ENCODE peak calls at places on chromosome 17, in six cellular contexts. T is A549, R is NB4, C is pancreas, P is foreskin fibroblast, Z is astrocyte. Y is an unnamed sample.

GRCh38 chr17:40539711-40540411 is 25.4 kb downstream of the CCR7 start:
- DNase-seq in T (no peak), R (no peak), P (no peak), C (no peak), Z (no peak), Y (no peak)

GRCh38 chr17:78573955-78574354 is 3.2 kb downstream of the DNAH17 start:
- DNase-seq in T (no peak), C (no peak), P (no peak), Z (no peak), R (no peak), Y (no peak)

GRCh38 chr17:80850817-80851216 is 140.8 kb upstream of the CHMP6 start:
- DNase-seq in T (no peak), R (no peak), C (peak), P (peak), Z (no peak), Y (no peak)

GRCh38 chr17:78705071-78705470 is 77.0 kb downstream of the CYTH1 start:
- DNase-seq in C (no peak), P (no peak), T (no peak), R (no peak), Z (no peak), Y (no peak)

GRCh38 chr17:39828443-39828842 is 35.7 kb downstream of the IKZF3 start:
- DNase-seq in P (no peak), T (no peak), C (no peak), Z (no peak), R (no peak), Y (no peak)

GRCh38 chr17:8674344-8675305 is 44.1 kb upstream of the MYH10 start:
- DNase-seq in R (no peak), P (peak), Z (peak), C (no peak), T (no peak), Y (peak)

GRCh38 chr17:79902146-79902791 is 63.0 kb upstream of the CBX4 start:
- DNase-seq in T (no peak), R (peak), P (no peak), C (peak), Z (no peak), Y (no peak)

GRCh38 chr17:72107100-72107499 is 13.7 kb upstream of the SOX9 start:
- DNase-seq in C (no peak), T (no peak), Z (no peak), P (no peak), R (no peak), Y (no peak)

GRCh38 chr17:75490953-75491649 is 24.2 kb downstream of the CASKIN2 start:
- DNase-seq in T (no peak), C (no peak), Z (no peak), R (no peak), P (no peak), Y (no peak)

GRCh38 chr17:79322216-79323123 is 247.8 kb downstream of the ENGASE start:
- DNase-seq in P (no peak), T (no peak), C (peak), Z (no peak), R (no peak), Y (no peak)

GRCh38 chr17:4159761-4160160 is 16.8 kb downstream of the CYB5D2 start:
- DNase-seq in C (no peak), R (no peak), T (no peak), Z (no peak), P (no peak), Y (no peak)

GRCh38 chr17:4155980-4156620 is 13.1 kb downstream of the CYB5D2 start:
- DNase-seq in Z (no peak), C (no peak), R (no peak), P (no peak), T (no peak), Y (no peak)

GRCh38 chr17:4157618-4158333 is 14.8 kb downstream of the CYB5D2 start:
- DNase-seq in T (no peak), C (no peak), Z (no peak), R (no peak), P (no peak), Y (no peak)

GRCh38 chr17:4154201-4154600 is 11.2 kb downstream of the CYB5D2 start:
- DNase-seq in Z (no peak), P (peak), C (no peak), R (no peak), T (no peak), Y (no peak)

DNA sequence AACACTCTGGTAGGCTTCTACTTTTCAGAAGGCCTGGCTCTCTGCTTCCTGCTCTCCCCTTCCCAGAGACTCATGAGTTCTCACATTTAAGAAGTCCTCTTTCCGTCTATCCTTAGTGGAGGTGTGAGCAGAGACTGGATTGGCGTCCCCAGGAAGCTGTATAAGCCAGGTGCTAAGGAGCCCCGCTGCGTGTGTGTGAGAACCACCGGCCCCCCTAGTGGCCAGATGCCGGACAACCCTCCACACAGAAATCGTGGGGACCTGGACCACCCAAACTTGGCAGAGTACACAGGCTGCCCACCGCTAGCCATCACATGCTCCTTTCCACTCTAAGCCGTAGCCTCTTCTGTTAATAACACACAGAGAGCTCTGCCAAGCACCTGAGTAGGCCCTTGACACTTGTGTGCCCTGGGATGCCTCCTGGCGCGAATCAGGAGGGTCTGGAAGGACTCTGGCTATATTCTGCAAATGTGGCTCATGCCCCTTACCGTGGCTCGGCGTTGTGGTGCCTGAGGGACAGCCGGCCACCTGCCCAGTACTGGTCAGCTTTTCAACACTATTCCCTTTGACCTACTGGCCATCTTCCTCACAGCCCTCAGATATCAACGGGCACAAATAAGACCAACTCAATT is 13.9 kb downstream of the CYB5D2 start:
- DNase-seq in Z (no peak), T (no peak), C (no peak), R (no peak), P (no peak), Y (no peak)
- TF ChIP-seq CTCF in Z (no peak), T (peak), C (no peak), R (no peak), P (no peak), Y (no peak)

DNA sequence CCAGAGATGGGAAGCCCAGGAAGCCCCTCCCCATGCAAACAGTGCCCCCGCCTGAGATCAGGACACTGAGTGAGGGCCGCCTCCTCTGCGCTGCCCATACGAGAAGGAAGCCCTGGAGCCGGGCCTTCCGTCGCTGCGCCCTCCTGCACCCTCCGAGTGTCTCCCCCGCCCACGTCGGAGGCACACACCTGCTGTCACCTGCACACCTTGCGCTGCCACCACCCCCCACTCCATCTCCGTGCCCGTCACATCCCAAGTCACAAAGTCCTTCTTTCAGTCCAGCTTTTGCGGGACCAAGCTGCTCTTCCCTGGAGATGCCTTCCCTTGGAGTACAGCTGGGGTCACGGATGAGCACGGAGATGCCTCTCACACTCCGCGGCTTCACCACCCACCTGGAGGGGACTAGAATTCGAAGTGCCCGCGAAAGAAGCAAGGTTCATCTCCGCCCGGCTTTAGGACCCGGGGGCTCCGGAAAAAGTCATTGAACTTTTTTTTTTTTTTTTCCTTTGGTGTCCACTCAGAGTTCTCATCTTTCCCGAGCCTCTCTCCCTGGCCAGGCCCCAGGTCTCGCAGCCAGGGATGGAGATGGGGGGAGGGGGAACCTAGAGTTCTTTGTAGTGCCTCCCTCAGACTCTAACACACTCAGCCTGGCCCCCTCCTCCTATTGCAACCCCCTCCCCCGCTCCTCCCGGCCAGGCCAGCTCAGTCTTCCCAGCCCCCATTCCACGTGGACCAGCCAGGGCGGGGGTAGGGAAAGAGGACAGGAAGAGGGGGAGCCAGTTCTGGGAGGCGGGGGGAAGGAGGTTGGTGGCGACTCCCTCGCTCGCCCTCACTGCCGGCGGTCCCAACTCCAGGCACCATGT is at the start of gene FKBP10:
- DNase-seq in C (no peak), Z (peak), P (peak), R (no peak), T (peak), Y (peak)
- TF ChIP-seq CTCF in C (no peak), Z (no peak), P (no peak), R (no peak), T (no peak), Y (no peak)

DNA sequence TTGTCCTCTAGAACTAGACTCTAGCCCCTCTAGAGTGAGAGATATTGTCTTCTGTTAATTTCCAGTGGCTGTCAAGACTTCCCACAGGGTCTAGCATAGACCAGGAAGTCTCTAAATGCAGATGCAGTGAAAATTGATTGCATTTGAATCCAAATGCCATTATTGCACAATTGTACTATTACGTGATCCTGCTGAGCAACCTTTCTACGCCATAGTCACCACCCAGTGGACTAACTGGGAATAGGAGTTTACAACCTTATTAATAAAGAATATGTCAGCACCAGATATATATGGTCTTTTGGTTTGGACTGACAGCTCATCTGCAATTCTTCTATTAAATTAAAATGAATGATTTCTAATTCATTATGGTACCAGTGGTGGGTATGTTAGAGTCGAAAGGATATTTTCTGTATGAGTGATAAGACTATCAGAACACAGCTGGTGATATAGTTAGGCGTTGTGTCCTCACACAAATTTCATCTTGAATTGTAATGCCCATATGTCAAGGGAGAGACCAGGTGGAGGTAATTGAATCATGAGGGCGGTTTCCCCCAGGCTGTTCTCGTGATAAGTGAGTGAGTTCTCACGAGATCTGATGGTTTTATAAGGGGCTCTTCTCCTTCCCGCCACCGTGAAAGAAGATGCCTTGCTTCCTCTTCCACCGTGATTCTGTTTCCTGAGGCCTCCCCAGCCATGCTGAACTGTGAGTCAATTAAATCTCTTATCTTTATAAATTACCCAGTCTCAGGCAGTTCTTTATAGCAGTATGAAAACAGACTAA is 138.9 kb upstream of the CA10 start:
- DNase-seq in C (no peak), R (peak), P (no peak), Z (no peak), T (peak), Y (no peak)
- TF ChIP-seq CTCF in C (no peak), R (no peak), P (no peak), Z (no peak), T (no peak), Y (no peak)

GRCh38 chr17:44733753-44734152 is 25.0 kb upstream of the ADAM11 start:
- DNase-seq in T (peak), Z (no peak), R (peak), C (no peak), P (no peak), Y (no peak)
- TF ChIP-seq CTCF in T (peak), Z (peak), R (peak), C (no peak), P (peak), Y (peak)

DNA sequence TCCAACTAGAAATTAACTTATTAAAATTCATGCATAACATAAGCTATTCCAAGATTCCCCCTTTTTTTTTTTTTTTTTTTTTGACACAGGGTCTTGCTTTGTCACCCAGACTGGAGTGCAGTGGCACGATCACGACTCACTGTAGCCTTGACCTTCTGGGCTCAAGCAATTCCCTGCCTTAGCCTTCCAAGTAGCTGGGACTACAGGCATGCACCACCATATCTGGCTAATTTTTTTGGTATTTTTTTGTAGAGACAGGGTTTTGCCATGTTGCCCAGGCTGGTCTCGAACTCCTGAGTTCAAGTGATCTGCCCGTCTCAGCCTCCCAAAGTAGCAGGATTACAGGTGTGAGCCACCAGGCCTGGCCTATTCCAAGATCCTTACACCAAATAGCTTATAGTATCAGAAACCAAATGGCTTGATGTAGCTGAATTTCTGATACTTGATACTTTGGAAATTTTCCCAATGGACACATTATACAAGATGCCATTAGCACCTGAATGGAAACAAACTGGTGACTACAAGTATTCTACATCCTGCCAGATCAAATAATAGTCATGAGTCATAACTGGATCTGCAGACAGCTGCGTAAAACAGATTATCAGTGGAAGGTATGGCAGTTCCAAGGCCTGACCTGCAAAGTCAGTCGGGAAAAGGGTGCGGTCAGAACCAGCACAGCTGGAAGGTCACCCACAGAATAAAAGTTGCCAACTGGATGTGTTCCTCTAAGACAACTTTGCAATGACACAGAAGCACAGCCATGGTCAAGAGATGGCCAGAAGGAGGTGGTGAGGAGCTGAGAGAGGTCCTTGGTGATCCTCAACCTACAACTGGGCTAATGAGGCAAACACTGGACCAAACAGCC is 14.5 kb downstream of the TUBG1 start:
- DNase-seq in P (peak), R (no peak), T (peak), C (no peak), Z (peak), Y (peak)
- TF ChIP-seq CTCF in P (no peak), R (peak), T (peak), C (no peak), Z (no peak), Y (peak)

GRCh38 chr17:82356028-82356427 is 3.0 kb upstream of the TEX19 start:
- DNase-seq in C (no peak), R (no peak), Z (peak), T (no peak), P (no peak), Y (peak)

GRCh38 chr17:82358467-82359350 is at the start of gene TEX19:
- DNase-seq in C (no peak), T (peak), P (no peak), Z (no peak), R (peak), Y (no peak)

GRCh38 chr17:82357394-82357793 is 1.7 kb upstream of the TEX19 start:
- DNase-seq in C (no peak), P (no peak), Z (no peak), R (no peak), T (no peak), Y (no peak)

GRCh38 chr17:82354804-82355308 is 4.2 kb upstream of the TEX19 start:
- DNase-seq in R (no peak), Z (no peak), C (no peak), T (no peak), P (no peak), Y (no peak)

DNA sequence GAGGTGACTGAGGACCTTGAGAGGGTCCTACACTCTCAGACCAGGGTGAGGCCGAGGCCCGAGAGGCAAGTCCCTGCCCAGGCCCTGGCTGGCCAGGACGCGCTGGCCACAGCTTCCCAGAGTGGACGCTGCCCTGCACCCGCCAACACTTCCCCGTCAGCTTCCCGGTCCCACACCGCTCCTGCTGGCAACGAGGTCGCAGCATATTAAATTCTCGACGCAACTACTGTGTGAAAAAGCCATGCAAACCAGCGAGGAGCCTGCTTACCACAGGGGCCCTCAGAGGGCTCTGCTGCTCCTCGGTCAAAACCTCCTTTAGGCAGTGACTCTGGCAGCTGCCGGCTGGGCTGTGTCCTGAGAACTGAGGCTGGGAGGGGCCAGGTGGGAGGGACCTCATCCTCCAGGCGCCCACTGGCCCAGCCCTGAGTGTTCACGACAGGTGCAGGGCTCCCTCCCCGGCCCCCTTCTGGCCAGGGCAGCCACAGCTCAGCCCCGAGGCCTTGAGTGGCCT is 2.1 kb upstream of the TEX19 start:
- DNase-seq in C (peak), P (no peak), R (no peak), Z (no peak), T (no peak), Y (no peak)
- TF ChIP-seq CTCF in C (no peak), P (no peak), R (no peak), Z (no peak), T (no peak), Y (no peak)

DNA sequence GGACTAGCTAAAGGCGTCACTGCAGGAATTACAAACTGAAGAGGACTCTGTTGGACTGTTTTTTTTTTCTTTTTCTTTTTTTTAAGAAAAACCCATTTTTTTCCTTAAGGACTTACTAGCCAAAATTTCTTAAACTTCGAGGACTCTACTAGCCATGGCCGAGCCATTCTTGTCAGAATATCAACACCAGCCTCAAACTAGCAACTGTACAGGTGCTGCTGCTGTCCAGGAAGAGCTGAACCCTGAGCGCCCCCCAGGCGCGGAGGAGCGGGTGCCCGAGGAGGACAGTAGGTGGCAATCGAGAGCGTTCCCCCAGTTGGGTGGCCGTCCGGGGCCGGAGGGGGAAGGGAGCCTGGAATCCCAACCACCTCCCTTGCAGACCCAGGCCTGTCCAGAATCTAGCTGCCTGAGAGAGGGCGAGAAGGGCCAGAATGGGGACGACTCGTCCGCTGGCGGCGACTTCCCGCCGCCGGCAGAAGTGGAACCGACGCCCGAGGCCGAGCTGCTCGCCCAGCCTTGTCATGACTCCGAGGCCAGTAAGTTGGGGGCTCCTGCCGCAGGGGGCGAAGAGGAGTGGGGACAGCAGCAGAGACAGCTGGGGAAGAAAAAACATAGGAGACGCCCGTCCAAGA is 878 bp downstream of the HEXIM1 start:
- DNase-seq in C (peak), Z (peak), P (peak), R (peak), T (peak), Y (peak)
- TF ChIP-seq CTCF in C (peak), Z (peak), P (peak), R (peak), T (peak), Y (peak)

GRCh38 chr17:20095366-20096080 is 86.4 kb downstream of the SPECC1 start:
- DNase-seq in Z (peak), C (no peak), P (peak), R (peak), T (peak), Y (peak)
- TF ChIP-seq CTCF in Z (peak), C (no peak), P (peak), R (peak), T (peak), Y (peak)